ENCODE peak calls at places on chromosomes 12 and 14, in four cellular contexts. P is K562, Y is HepG2, A is HCT116. N is an unnamed sample.
A peak's percentile ranks its signal among the peaks of the same experiment; 100 is the strongest.

GRCh38 chr12:82627799-82628198 is 58.9 kb upstream of the TMTC2 start:
- DNase-seq in P (no peak), Y (peak; percentile 21), A (peak; percentile 26), N (no peak)

GRCh38 chr12:127054531-127054930 is 1212.4 kb upstream of the TMEM132C start:
- DNase-seq in P (no peak), Y (no peak), A (no peak), N (no peak)

GRCh38 chr12:93990832-93991748 is 157.3 kb upstream of the PLXNC1 start:
- DNase-seq in P (peak; percentile 13), Y (peak; percentile 45), A (no peak), N (no peak)

GRCh38 chr12:86484473-86484872 is 228.3 kb upstream of the MGAT4C start:
- DNase-seq in P (no peak), Y (no peak), A (no peak), N (no peak)

GRCh38 chr12:124732275-124733075 is 131.2 kb downstream of the SCARB1 start:
- DNase-seq in P (no peak), Y (no peak), A (no peak), N (no peak)

GRCh38 chr14:59228416-59228815 is 39.9 kb downstream of the DAAM1 start:
- DNase-seq in P (no peak), Y (no peak), A (no peak), N (no peak)

GRCh38 chr12:101781834-101782543 is 42.7 kb upstream of the SYCP3 start:
- DNase-seq in P (no peak), Y (no peak), A (no peak), N (no peak)

GRCh38 chr14:104048758-104049496 is 36.6 kb upstream of the ASPG start:
- DNase-seq in P (no peak), Y (no peak), A (no peak), N (no peak)

GRCh38 chr14:34359423-34360120 is 102.5 kb downstream of the SPTSSA start:
- DNase-seq in P (no peak), Y (no peak), A (no peak), N (no peak)

GRCh38 chr14:101535808-101536207 is 25.5 kb upstream of the DIO3 start:
- DNase-seq in P (no peak), Y (no peak), A (no peak), N (no peak)

GRCh38 chr14:99503848-99504453 is 22.7 kb downstream of the CCNK start:
- DNase-seq in P (no peak), Y (no peak), A (no peak), N (no peak)

GRCh38 chr12:2166696-2167095 is 113.9 kb downstream of the CACNA1C start:
- DNase-seq in P (no peak), Y (no peak), A (no peak), N (no peak)

GRCh38 chr12:32920506-32921085 is 24.0 kb upstream of the PKP2 start:
- DNase-seq in P (no peak), Y (no peak), A (no peak), N (no peak)

GRCh38 chr14:28603606-28604005 is 163.0 kb upstream of the FOXG1 start:
- DNase-seq in P (no peak), Y (no peak), A (no peak), N (no peak)

GRCh38 chr12:123267991-123268843 is 3.4 kb downstream of the CDK2AP1 start:
- DNase-seq in P (no peak), Y (no peak), A (no peak), N (no peak)

GRCh38 chr12:2378835-2379330 is 326.1 kb downstream of the CACNA1C start:
- DNase-seq in P (no peak), Y (no peak), A (no peak), N (no peak)

GRCh38 chr12:125070117-125070516 is 4.9 kb downstream of the AACS start:
- DNase-seq in P (no peak), Y (peak; percentile 23), A (no peak), N (no peak)

GRCh38 chr14:96683575-96684289 is 113.5 kb upstream of the VRK1 start:
- DNase-seq in P (no peak), Y (no peak), A (no peak), N (no peak)

GRCh38 chr12:3288690-3289089 is 202.3 kb upstream of the PRMT8 start:
- DNase-seq in P (no peak), Y (no peak), A (no peak), N (no peak)

GRCh38 chr14:80146941-80147340 is 64.4 kb downstream of the DIO2 start:
- DNase-seq in P (no peak), Y (no peak), A (no peak), N (no peak)

GRCh38 chr12:45051490-45052105 is 699 bp upstream of the DBX2 start:
- DNase-seq in P (no peak), Y (no peak), A (no peak), N (no peak)

GRCh38 chr12:56528836-56529235 is 7.2 kb downstream of the RBMS2 start:
- DNase-seq in P (no peak), Y (no peak), A (no peak), N (no peak)

GRCh38 chr14:68506645-68507405 is 286.0 kb downstream of the ZFP36L1 start:
- DNase-seq in P (no peak), Y (no peak), A (no peak), N (no peak)

GRCh38 chr12:51951843-51952722 is 584 bp downstream of the ACVR1B start:
- DNase-seq in P (peak; percentile 19), Y (no peak), A (no peak), N (no peak)

GRCh38 chr12:58463050-58463449 is 457.3 kb downstream of the LRIG3 start:
- DNase-seq in P (no peak), Y (no peak), A (no peak), N (no peak)

GRCh38 chr14:21405097-21405496 is 21.3 kb upstream of the SUPT16H start:
- DNase-seq in P (no peak), Y (no peak), A (no peak), N (no peak)

DNA sequence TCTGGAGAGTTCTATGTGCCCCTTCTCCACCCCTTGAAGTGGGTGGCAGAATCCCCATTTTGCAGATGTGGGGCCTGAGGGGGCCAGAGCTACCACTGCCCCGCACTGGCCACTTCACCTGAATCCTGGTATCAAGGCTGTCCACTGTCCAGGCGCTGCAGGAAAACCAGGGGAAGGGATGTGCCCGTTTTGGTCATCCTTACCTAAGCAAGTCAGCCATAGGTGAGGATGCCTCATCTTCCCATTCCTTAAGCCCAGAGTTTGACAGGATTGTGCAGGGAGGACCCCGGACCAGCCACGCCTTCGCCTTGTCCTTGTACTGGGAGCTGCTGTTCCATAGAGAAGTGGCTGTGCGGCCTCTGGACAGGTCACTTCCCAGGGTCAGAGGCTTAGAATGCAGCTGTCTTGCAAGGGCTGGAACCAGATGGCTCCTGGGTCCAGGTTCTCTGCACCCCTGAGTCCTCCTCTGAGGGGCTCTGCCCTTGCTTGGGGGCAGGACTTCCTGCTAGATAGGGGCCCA is 54.6 kb upstream of the RIN3 start:
- DNase-seq in P (no peak), Y (no peak), A (no peak), N (no peak)
- H3K4me3 ChIP-seq in P (no peak overlapping the region), Y (no peak overlapping the region), A (no peak overlapping the region), N (no peak overlapping the region)

DNA sequence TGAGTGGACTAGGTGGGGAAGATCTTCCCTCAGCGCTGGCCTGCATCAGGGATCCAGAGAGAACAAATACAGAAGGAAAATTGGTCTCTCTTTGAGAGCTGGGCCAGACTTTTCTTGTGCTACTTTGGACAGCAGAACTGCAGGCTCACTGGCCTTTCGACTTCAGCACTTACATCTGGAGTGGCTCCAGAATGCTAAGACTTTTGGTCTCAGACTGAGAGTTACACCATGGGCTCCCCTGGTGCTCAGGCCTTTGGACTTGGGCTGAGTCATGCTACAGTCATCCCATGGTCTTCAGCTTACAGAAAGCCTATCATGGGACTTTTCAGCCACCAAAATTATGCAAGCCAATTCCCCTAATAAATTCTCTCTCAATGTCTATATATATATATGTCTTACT is 9.0 kb upstream of the CD163 start:
- DNase-seq in P (no peak), Y (peak; percentile 51), A (peak; percentile 38), N (no peak)
- TF ChIP-seq REST in P (no peak), Y (no peak), A (peak; percentile 27), N (no peak)

GRCh38 chr14:94483729-94484275 is 7.8 kb upstream of the SERPINA9 start:
- DNase-seq in P (no peak), Y (no peak), A (no peak), N (no peak)

GRCh38 chr14:94484476-94484875 is 8.5 kb upstream of the SERPINA9 start:
- DNase-seq in P (no peak), Y (no peak), A (no peak), N (no peak)

GRCh38 chr14:94480809-94481208 is 4.8 kb upstream of the SERPINA9 start:
- DNase-seq in P (no peak), Y (peak; percentile 19), A (no peak), N (no peak)

GRCh38 chr14:94483071-94483451 is 7.1 kb upstream of the SERPINA9 start:
- DNase-seq in P (no peak), Y (no peak), A (no peak), N (no peak)

DNA sequence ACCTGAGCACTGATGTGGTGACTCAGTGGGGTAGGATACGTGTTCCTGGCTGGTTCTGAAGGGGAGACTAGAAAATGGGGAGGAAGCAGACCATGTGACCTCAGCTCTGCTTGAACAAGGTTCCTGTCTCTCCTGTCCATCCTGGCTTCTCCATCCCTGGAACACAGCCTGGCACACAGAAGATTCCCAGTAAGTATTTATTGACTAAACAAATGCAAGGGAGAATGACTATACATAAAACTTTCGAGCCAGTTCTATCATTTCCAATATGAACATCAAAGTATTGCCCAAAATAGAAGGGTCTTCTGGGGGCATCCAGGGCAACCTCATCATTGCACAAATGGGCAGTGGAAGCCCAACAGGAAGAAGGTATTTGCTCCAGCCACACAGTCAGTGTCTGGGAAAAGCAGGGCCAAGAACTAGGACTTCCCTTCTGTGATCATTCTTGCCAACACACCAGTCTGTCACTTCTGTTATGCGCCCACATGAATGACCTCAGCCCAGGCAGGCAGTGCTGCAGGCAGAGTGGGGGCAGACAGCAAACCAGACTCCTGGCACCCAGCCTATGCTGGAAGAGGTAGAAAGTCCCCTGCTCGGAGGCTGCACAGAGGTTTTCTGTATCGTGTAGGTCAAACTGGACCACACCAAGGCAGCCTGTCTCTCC is 5.6 kb upstream of the SERPINA9 start:
- DNase-seq in P (no peak), Y (peak; percentile 74), A (no peak), N (no peak)
- TF ChIP-seq TCF7L2 in P (no peak), Y (no peak), A (no peak), N (no peak)

GRCh38 chr12:122080149-122081107 is 1.9 kb downstream of the MLXIP start:
- DNase-seq in P (no peak), Y (no peak), A (no peak), N (no peak)

GRCh38 chr12:122081108-122081696 is 2.6 kb downstream of the MLXIP start:
- DNase-seq in P (no peak), Y (no peak), A (no peak), N (no peak)

GRCh38 chr12:122081697-122082221 is 3.2 kb downstream of the MLXIP start:
- DNase-seq in P (no peak), Y (no peak), A (no peak), N (no peak)

GRCh38 chr12:122085006-122085405 is 6.5 kb downstream of the MLXIP start:
- DNase-seq in P (no peak), Y (no peak), A (no peak), N (no peak)

DNA sequence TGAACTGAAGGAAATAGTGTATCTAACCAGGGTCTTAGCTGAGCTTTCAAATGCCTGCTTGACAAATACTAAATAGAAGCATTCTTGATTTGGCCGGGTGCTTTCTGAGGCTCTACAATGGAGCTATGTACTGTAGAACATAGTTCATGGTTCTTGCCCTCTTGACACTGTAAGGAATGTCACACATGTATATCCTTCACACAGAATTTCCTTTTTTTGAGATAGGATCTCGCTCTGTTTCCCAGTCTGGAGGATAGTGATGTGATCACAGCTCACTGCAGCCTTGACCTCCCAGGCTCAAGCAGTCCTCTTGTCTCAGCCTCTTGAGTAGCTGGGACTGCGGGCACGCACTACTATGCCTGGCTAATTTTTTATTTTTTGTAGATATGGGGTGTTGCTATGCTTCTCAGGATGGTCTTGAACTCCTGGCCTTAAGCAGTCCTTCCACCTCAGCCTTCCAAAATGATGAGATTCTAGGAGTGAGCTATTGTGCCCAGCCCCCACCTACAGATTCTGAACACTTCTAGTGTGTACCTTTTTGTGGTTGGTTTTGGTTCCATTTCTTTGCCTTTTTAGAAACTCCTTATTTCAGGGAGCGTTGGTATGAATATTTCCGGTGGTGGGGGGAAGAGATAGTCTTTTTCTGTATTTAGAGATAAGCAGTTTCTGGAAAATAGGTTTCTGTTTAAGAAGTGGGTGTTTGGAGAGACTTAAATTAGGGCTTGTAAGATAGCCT is 4.2 kb downstream of the MLXIP start:
- DNase-seq in P (no peak), Y (no peak), A (no peak), N (no peak)
- H3K4me3 ChIP-seq in P (peak overlapping the region; percentile 74), Y (no peak overlapping the region), A (no peak overlapping the region), N (peak overlapping the region; percentile 62)